ENCODE peak calls at places on chromosomes 1 and 21, in seven cellular contexts. I is mesothelial cell of epicardium, L is uterus, V is neural crest cell, A is lower lobe of right lung, T is astrocyte of the spinal cord, K is endothelial cell. W is an unnamed sample.
A peak's percentile ranks its signal among the peaks of the same experiment; 100 is the strongest.

GRCh38 chr21:38806942-38807284 is 1.2 kb downstream of the ETS2 start:
- DNase-seq in I (no peak), L (no peak), V (no peak), A (no peak), T (peak; percentile 47), K (no peak), W (no peak)

GRCh38 chr1:223319913-223320600 is 43.9 kb downstream of the SUSD4 start:
- DNase-seq in I (no peak), L (no peak), V (no peak), A (no peak), T (no peak), K (no peak), W (no peak)

GRCh38 chr1:24191860-24192259 is 4.8 kb upstream of the IFNLR1 start:
- DNase-seq in I (no peak), L (no peak), V (no peak), A (no peak), T (peak; percentile 37), K (no peak), W (peak; percentile 72)

GRCh38 chr21:41600556-41600955 is 92.6 kb upstream of the TMPRSS2 start:
- DNase-seq in I (no peak), L (no peak), V (no peak), A (no peak), T (no peak), K (no peak), W (no peak)

GRCh38 chr1:197444754-197445153 is 176.7 kb downstream of the CRB1 start:
- DNase-seq in I (no peak), L (no peak), V (no peak), A (no peak), T (no peak), K (no peak), W (no peak)

GRCh38 chr21:42208801-42209490 is 10.0 kb upstream of the ABCG1 start:
- DNase-seq in I (no peak), L (no peak), V (no peak), A (no peak), T (no peak), K (no peak), W (no peak)

GRCh38 chr21:31576428-31576827 is 83.1 kb upstream of the SOD1 start:
- DNase-seq in I (no peak), L (no peak), V (no peak), A (no peak), T (no peak), K (no peak), W (no peak)

GRCh38 chr1:91278754-91279153 is 125.9 kb downstream of the HFM1 start:
- DNase-seq in I (no peak), L (no peak), V (no peak), A (no peak), T (peak; percentile 21), K (no peak), W (no peak)

GRCh38 chr21:26756491-26757159 is 88.6 kb downstream of the ADAMTS1 start:
- DNase-seq in I (no peak), L (no peak), V (no peak), A (no peak), T (peak; percentile 73), K (no peak), W (no peak)

GRCh38 chr1:165695011-165695410 is 3.4 kb downstream of the ALDH9A1 start:
- DNase-seq in I (no peak), L (no peak), V (no peak), A (no peak), T (no peak), K (no peak), W (no peak)

GRCh38 chr1:226349801-226350503 is 41.0 kb upstream of the LIN9 start:
- DNase-seq in I (no peak), L (no peak), V (no peak), A (no peak), T (no peak), K (no peak), W (peak; percentile 64)

GRCh38 chr1:17098440-17099317 is 20.6 kb downstream of the PADI2 start:
- DNase-seq in I (no peak), L (no peak), V (no peak), A (no peak), T (no peak), K (no peak), W (no peak)

GRCh38 chr1:230581446-230582079 is 60.7 kb upstream of the COG2 start:
- DNase-seq in I (no peak), L (no peak), V (no peak), A (no peak), T (no peak), K (peak; percentile 35), W (no peak)

GRCh38 chr1:179976970-179977651 is 22.5 kb downstream of the CEP350 start:
- DNase-seq in I (no peak), L (no peak), V (no peak), A (no peak), T (no peak), K (no peak), W (no peak)

GRCh38 chr21:24594082-24594481 is 1013.2 kb downstream of the MRPL39 start:
- DNase-seq in I (no peak), L (no peak), V (no peak), A (no peak), T (no peak), K (no peak), W (no peak)

GRCh38 chr1:208243522-208243850 is 698 bp downstream of the PLXNA2 start:
- DNase-seq in I (no peak), L (no peak), V (no peak), A (no peak), T (peak; percentile 42), K (peak; percentile 28), W (peak; percentile 44)

GRCh38 chr1:113783254-113784103 is 24.2 kb upstream of the PHTF1 start:
- DNase-seq in I (no peak), L (no peak), V (no peak), A (no peak), T (peak; percentile 45), K (no peak), W (peak; percentile 9)

GRCh38 chr1:11628767-11629166 is 25.5 kb downstream of the FBXO2 start:
- DNase-seq in I (no peak), L (no peak), V (no peak), A (no peak), T (no peak), K (no peak), W (no peak)

GRCh38 chr1:216587715-216588114 is 135.5 kb downstream of the ESRRG start:
- DNase-seq in I (no peak), L (no peak), V (no peak), A (no peak), T (no peak), K (no peak), W (no peak)
- TF ChIP-seq CTCF in I (no peak), L (no peak), V (no peak), A (no peak), T (no peak), K (no peak), W (no peak)

GRCh38 chr1:19100008-19100407 is 110.1 kb downstream of the UBR4 start:
- DNase-seq in I (no peak), L (no peak), V (no peak), A (no peak), T (no peak), K (no peak), W (no peak)

GRCh38 chr1:19096990-19097389 is 113.1 kb downstream of the UBR4 start:
- DNase-seq in I (no peak), L (no peak), V (no peak), A (no peak), T (no peak), K (no peak), W (no peak)

GRCh38 chr1:19101244-19101643 is 108.8 kb downstream of the UBR4 start:
- DNase-seq in I (no peak), L (no peak), V (no peak), A (no peak), T (no peak), K (no peak), W (no peak)

GRCh38 chr1:19091539-19091938 is 118.5 kb downstream of the UBR4 start:
- DNase-seq in I (no peak), L (no peak), V (no peak), A (no peak), T (no peak), K (no peak), W (no peak)

GRCh38 chr1:19096036-19096833 is 113.8 kb downstream of the UBR4 start:
- DNase-seq in I (no peak), L (no peak), V (peak; percentile 26), A (peak; percentile 66), T (no peak), K (peak; percentile 39), W (no peak)
- TF ChIP-seq CTCF in I (peak; percentile 27), L (peak; percentile 41), V (peak; percentile 60), A (peak; percentile 59), T (peak; percentile 53), K (no peak), W (no peak)

GRCh38 chr1:85230305-85230977 is 29.0 kb downstream of the C1orf52 start:
- DNase-seq in I (no peak), L (no peak), V (no peak), A (no peak), T (no peak), K (peak; percentile 6), W (no peak)
- TF ChIP-seq CTCF in I (no peak), L (no peak), V (peak; percentile 37), A (no peak), T (peak; percentile 32), K (no peak), W (no peak)

GRCh38 chr1:212917134-212917485 is 33.2 kb upstream of the VASH2 start:
- DNase-seq in I (no peak), L (no peak), V (peak; percentile 9), A (no peak), T (no peak), K (no peak), W (no peak)

GRCh38 chr1:212914789-212915188 is 35.6 kb upstream of the VASH2 start:
- DNase-seq in I (no peak), L (no peak), V (no peak), A (no peak), T (no peak), K (no peak), W (no peak)

GRCh38 chr1:212917858-212918257 is 32.5 kb upstream of the VASH2 start:
- DNase-seq in I (no peak), L (no peak), V (no peak), A (no peak), T (no peak), K (no peak), W (no peak)

GRCh38 chr1:212916395-212917133 is 33.8 kb upstream of the VASH2 start:
- DNase-seq in I (no peak), L (peak; percentile 32), V (no peak), A (peak; percentile 83), T (peak; percentile 25), K (peak; percentile 32), W (peak; percentile 56)

DNA sequence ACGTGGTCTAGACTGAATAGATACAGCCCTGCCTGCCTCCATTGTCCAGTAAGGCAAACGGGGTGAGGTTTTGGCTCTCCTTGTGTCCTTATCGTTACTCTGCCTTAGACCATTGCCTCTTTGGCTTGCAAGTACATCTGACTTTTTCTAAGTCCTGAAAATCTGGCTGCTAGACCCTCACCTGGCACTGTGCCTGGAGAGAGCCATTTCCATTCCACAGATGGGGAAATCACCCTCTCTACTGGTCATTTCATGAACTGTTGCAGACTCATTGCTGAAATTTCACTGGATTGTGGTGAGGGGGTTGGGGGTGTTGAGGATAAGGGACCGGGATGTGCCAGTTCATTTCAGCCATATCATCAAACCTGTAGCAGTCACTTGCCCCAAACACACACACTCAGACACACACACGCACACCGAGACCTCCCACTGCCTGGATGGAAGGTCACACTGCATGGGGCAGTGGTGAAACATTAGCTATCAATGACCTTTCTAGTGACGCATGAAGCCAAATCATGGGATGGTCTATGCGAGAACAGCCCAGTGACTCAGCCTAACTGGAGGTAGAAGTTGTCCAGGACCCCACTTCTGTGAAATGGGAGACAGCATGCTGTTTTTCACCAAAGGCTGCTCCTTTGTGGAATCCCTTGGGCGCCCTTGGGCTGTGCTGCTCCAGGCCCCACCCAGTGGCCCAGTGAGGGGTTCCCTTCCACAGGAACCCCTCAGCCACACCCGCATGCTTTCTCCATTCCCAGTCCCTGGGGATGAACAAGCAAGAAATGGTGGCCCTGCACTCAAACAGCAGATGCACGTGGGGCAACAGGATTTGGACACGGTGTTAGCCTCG is 34.9 kb upstream of the VASH2 start:
- DNase-seq in I (peak; percentile 48), L (peak; percentile 72), V (no peak), A (no peak), T (peak; percentile 54), K (peak; percentile 20), W (peak; percentile 46)
- TF ChIP-seq CTCF in I (no peak), L (no peak), V (peak; percentile 45), A (no peak), T (peak; percentile 52), K (peak; percentile 33), W (no peak)